ENCODE peak calls at places on chromosomes 7 and 10, in nine cellular contexts. L is NCI-H1105 treated with DMSO at 0.1 percent for 48 hours; H is progenitor cell of endocrine pancreas; X is M059J; Y is pons; A is LoVo; V is hypothalamus; G is naive thymus-derived CD8-positive, alpha-beta T cell; U is stimulated activated CD4-positive, alpha-beta T cell treated with anti-CD3 and anti-CD28 coated beads, Interleukin-1b, Interleukin-23, amount 100 ng/mL, for 1 hour. P is an unnamed sample.

GRCh38 chr10:11789956-11790355 is 33.2 kb upstream of the PROSER2 start:
- DNase-seq in U (no peak), A (no peak), Y (no peak), X (no peak), V (no peak), L (no peak), H (no peak), G (no peak), P (no peak)

GRCh38 chr7:159064121-159064815 is 80.4 kb downstream of the VIPR2 start:
- DNase-seq in U (no peak), A (no peak), L (no peak), X (no peak), V (no peak), H (no peak), G (no peak), Y (no peak), P (no peak)

GRCh38 chr7:43767311-43767710 is 8.8 kb downstream of the BLVRA start:
- DNase-seq in H (no peak), X (no peak), U (no peak), V (no peak), Y (no peak), L (no peak), A (no peak), G (no peak), P (no peak)

GRCh38 chr10:103696411-103697145 is 158.8 kb downstream of the SH3PXD2A start:
- DNase-seq in H (no peak), V (no peak), A (peak; percentile 26), U (peak; percentile 42), X (peak; percentile 87), Y (peak; percentile 75), L (no peak), G (no peak), P (peak; percentile 58)

GRCh38 chr10:97923476-97923875 is 73.8 kb downstream of the GOLGA7B start:
- DNase-seq in A (no peak), G (no peak), V (no peak), L (no peak), U (no peak), H (no peak), X (no peak), Y (no peak), P (no peak)

GRCh38 chr10:74150151-74151056 is at the start of gene AP3M1:
- DNase-seq in L (peak; percentile 90), V (peak; percentile 65), H (peak; percentile 63), X (no peak), G (no peak), U (peak; percentile 56), Y (peak; percentile 18), A (peak; percentile 97), P (peak; percentile 37)

GRCh38 chr7:36100293-36100692 is 52.8 kb upstream of the EEPD1 start:
- DNase-seq in G (no peak), H (no peak), A (no peak), U (no peak), L (no peak), V (no peak), Y (no peak), X (no peak), P (no peak)

GRCh38 chr7:30281263-30281662 is 3.1 kb upstream of the ZNRF2 start:
- DNase-seq in H (no peak), L (no peak), U (no peak), G (no peak), A (no peak), V (no peak), Y (no peak), X (no peak), P (no peak)

GRCh38 chr7:40490603-40490924 is 355.8 kb downstream of the SUGCT start:
- DNase-seq in V (no peak), G (no peak), U (no peak), X (no peak), A (no peak), H (no peak), L (no peak), Y (no peak), P (no peak)

GRCh38 chr10:96999337-96999736 is 167.2 kb downstream of the LCOR start:
- DNase-seq in G (no peak), V (no peak), Y (no peak), A (no peak), L (no peak), H (no peak), U (no peak), X (no peak), P (no peak)

P was measured in pulmonary artery endothelial cell.